ENCODE peak calls at places on chromosomes 2 and 18, in nine cellular contexts. One of them, this sample, is unnamed.

GRCh38 chr2:27320958-27321543 is 1.8 kb downstream of the MPV17 start:
- DNase-seq in CD4-positive, CD25-positive, alpha-beta regulatory T cell: no peak
- DNase-seq in stimulated activated CD4-positive, alpha-beta T cell treated with anti-CD3 and anti-CD28 coated beads, Interleukin-2, amount 100 ng/mL, for 24 hours: no peak
- DNase-seq in HFFc6: peak
- DNase-seq in mesendoderm: peak
- DNase-seq in activated gamma-delta T cell treated with anti-CD3 and anti-CD28 coated beads, Interleukin-2, amount 50 U/mL, for 16 hours: no peak
- DNase-seq in stimulated activated naive B cell treated with anti-CD40 and anti-IgM and Interleukin-4, amounts not matched to agents 10 μg/mL and 1 μg/mL and 100 μg/mL, for 72 hours: no peak
- DNase-seq in effector memory CD8-positive, alpha-beta T cell: no peak
- DNase-seq in T-helper 1 cell: no peak
- DNase-seq in this sample: no peak

GRCh38 chr18:5476961-5477800 is 66.6 kb downstream of the EPB41L3 start:
- DNase-seq in mesendoderm: no peak
- DNase-seq in stimulated activated naive B cell treated with anti-CD40 and anti-IgM and Interleukin-4, amounts not matched to agents 10 μg/mL and 1 μg/mL and 100 μg/mL, for 72 hours: no peak
- DNase-seq in stimulated activated CD4-positive, alpha-beta T cell treated with anti-CD3 and anti-CD28 coated beads, Interleukin-2, amount 100 ng/mL, for 24 hours: no peak
- DNase-seq in HFFc6: no peak
- DNase-seq in T-helper 1 cell: no peak
- DNase-seq in CD4-positive, CD25-positive, alpha-beta regulatory T cell: no peak
- DNase-seq in effector memory CD8-positive, alpha-beta T cell: no peak
- DNase-seq in activated gamma-delta T cell treated with anti-CD3 and anti-CD28 coated beads, Interleukin-2, amount 50 U/mL, for 16 hours: no peak
- DNase-seq in this sample: no peak

GRCh38 chr18:49920731-49921130 is 107.4 kb upstream of the ACAA2 start:
- DNase-seq in stimulated activated CD4-positive, alpha-beta T cell treated with anti-CD3 and anti-CD28 coated beads, Interleukin-2, amount 100 ng/mL, for 24 hours: no peak
- DNase-seq in activated gamma-delta T cell treated with anti-CD3 and anti-CD28 coated beads, Interleukin-2, amount 50 U/mL, for 16 hours: no peak
- DNase-seq in effector memory CD8-positive, alpha-beta T cell: no peak
- DNase-seq in CD4-positive, CD25-positive, alpha-beta regulatory T cell: no peak
- DNase-seq in mesendoderm: no peak
- DNase-seq in stimulated activated naive B cell treated with anti-CD40 and anti-IgM and Interleukin-4, amounts not matched to agents 10 μg/mL and 1 μg/mL and 100 μg/mL, for 72 hours: no peak
- DNase-seq in HFFc6: no peak
- DNase-seq in T-helper 1 cell: no peak
- DNase-seq in this sample: no peak

GRCh38 chr2:168363382-168364092 is 92.5 kb upstream of the CERS6 start:
- DNase-seq in mesendoderm: no peak
- DNase-seq in stimulated activated naive B cell treated with anti-CD40 and anti-IgM and Interleukin-4, amounts not matched to agents 10 μg/mL and 1 μg/mL and 100 μg/mL, for 72 hours: no peak
- DNase-seq in CD4-positive, CD25-positive, alpha-beta regulatory T cell: no peak
- DNase-seq in T-helper 1 cell: no peak
- DNase-seq in effector memory CD8-positive, alpha-beta T cell: no peak
- DNase-seq in activated gamma-delta T cell treated with anti-CD3 and anti-CD28 coated beads, Interleukin-2, amount 50 U/mL, for 16 hours: no peak
- DNase-seq in stimulated activated CD4-positive, alpha-beta T cell treated with anti-CD3 and anti-CD28 coated beads, Interleukin-2, amount 100 ng/mL, for 24 hours: no peak
- DNase-seq in HFFc6: no peak
- DNase-seq in this sample: no peak

GRCh38 chr2:164485541-164485940 is 135.7 kb downstream of the GRB14 start:
- DNase-seq in T-helper 1 cell: no peak
- DNase-seq in stimulated activated CD4-positive, alpha-beta T cell treated with anti-CD3 and anti-CD28 coated beads, Interleukin-2, amount 100 ng/mL, for 24 hours: no peak
- DNase-seq in stimulated activated naive B cell treated with anti-CD40 and anti-IgM and Interleukin-4, amounts not matched to agents 10 μg/mL and 1 μg/mL and 100 μg/mL, for 72 hours: no peak
- DNase-seq in CD4-positive, CD25-positive, alpha-beta regulatory T cell: no peak
- DNase-seq in effector memory CD8-positive, alpha-beta T cell: no peak
- DNase-seq in activated gamma-delta T cell treated with anti-CD3 and anti-CD28 coated beads, Interleukin-2, amount 50 U/mL, for 16 hours: no peak
- DNase-seq in mesendoderm: no peak
- DNase-seq in HFFc6: no peak
- DNase-seq in this sample: no peak

GRCh38 chr2:200262047-200262446 is 44.4 kb upstream of the SPATS2L start:
- DNase-seq in mesendoderm: no peak
- DNase-seq in effector memory CD8-positive, alpha-beta T cell: no peak
- DNase-seq in T-helper 1 cell: no peak
- DNase-seq in HFFc6: no peak
- DNase-seq in stimulated activated CD4-positive, alpha-beta T cell treated with anti-CD3 and anti-CD28 coated beads, Interleukin-2, amount 100 ng/mL, for 24 hours: no peak
- DNase-seq in stimulated activated naive B cell treated with anti-CD40 and anti-IgM and Interleukin-4, amounts not matched to agents 10 μg/mL and 1 μg/mL and 100 μg/mL, for 72 hours: no peak
- DNase-seq in CD4-positive, CD25-positive, alpha-beta regulatory T cell: no peak
- DNase-seq in activated gamma-delta T cell treated with anti-CD3 and anti-CD28 coated beads, Interleukin-2, amount 50 U/mL, for 16 hours: no peak
- DNase-seq in this sample: no peak

GRCh38 chr18:48676756-48677368 is 138.0 kb downstream of the CTIF start:
- DNase-seq in stimulated activated CD4-positive, alpha-beta T cell treated with anti-CD3 and anti-CD28 coated beads, Interleukin-2, amount 100 ng/mL, for 24 hours: peak
- DNase-seq in activated gamma-delta T cell treated with anti-CD3 and anti-CD28 coated beads, Interleukin-2, amount 50 U/mL, for 16 hours: peak
- DNase-seq in T-helper 1 cell: peak
- DNase-seq in CD4-positive, CD25-positive, alpha-beta regulatory T cell: peak
- DNase-seq in mesendoderm: peak
- DNase-seq in effector memory CD8-positive, alpha-beta T cell: peak
- DNase-seq in stimulated activated naive B cell treated with anti-CD40 and anti-IgM and Interleukin-4, amounts not matched to agents 10 μg/mL and 1 μg/mL and 100 μg/mL, for 72 hours: peak
- DNase-seq in HFFc6: peak
- DNase-seq in this sample: peak

GRCh38 chr2:12081481-12082210 is 335.2 kb downstream of the LPIN1 start:
- DNase-seq in HFFc6: peak
- DNase-seq in mesendoderm: no peak
- DNase-seq in stimulated activated CD4-positive, alpha-beta T cell treated with anti-CD3 and anti-CD28 coated beads, Interleukin-2, amount 100 ng/mL, for 24 hours: no peak
- DNase-seq in effector memory CD8-positive, alpha-beta T cell: no peak
- DNase-seq in CD4-positive, CD25-positive, alpha-beta regulatory T cell: peak
- DNase-seq in stimulated activated naive B cell treated with anti-CD40 and anti-IgM and Interleukin-4, amounts not matched to agents 10 μg/mL and 1 μg/mL and 100 μg/mL, for 72 hours: no peak
- DNase-seq in activated gamma-delta T cell treated with anti-CD3 and anti-CD28 coated beads, Interleukin-2, amount 50 U/mL, for 16 hours: no peak
- DNase-seq in T-helper 1 cell: no peak
- DNase-seq in this sample: no peak

GRCh38 chr2:71790261-71791038 is 337.1 kb downstream of the DYSF start:
- DNase-seq in CD4-positive, CD25-positive, alpha-beta regulatory T cell: no peak
- DNase-seq in stimulated activated CD4-positive, alpha-beta T cell treated with anti-CD3 and anti-CD28 coated beads, Interleukin-2, amount 100 ng/mL, for 24 hours: no peak
- DNase-seq in activated gamma-delta T cell treated with anti-CD3 and anti-CD28 coated beads, Interleukin-2, amount 50 U/mL, for 16 hours: no peak
- DNase-seq in effector memory CD8-positive, alpha-beta T cell: no peak
- DNase-seq in HFFc6: no peak
- DNase-seq in stimulated activated naive B cell treated with anti-CD40 and anti-IgM and Interleukin-4, amounts not matched to agents 10 μg/mL and 1 μg/mL and 100 μg/mL, for 72 hours: no peak
- DNase-seq in mesendoderm: no peak
- DNase-seq in T-helper 1 cell: no peak
- DNase-seq in this sample: no peak

GRCh38 chr2:75606851-75607798 is 39.5 kb upstream of the MRPL19 start:
- DNase-seq in mesendoderm: no peak
- DNase-seq in activated gamma-delta T cell treated with anti-CD3 and anti-CD28 coated beads, Interleukin-2, amount 50 U/mL, for 16 hours: no peak
- DNase-seq in CD4-positive, CD25-positive, alpha-beta regulatory T cell: no peak
- DNase-seq in effector memory CD8-positive, alpha-beta T cell: no peak
- DNase-seq in stimulated activated CD4-positive, alpha-beta T cell treated with anti-CD3 and anti-CD28 coated beads, Interleukin-2, amount 100 ng/mL, for 24 hours: no peak
- DNase-seq in T-helper 1 cell: no peak
- DNase-seq in stimulated activated naive B cell treated with anti-CD40 and anti-IgM and Interleukin-4, amounts not matched to agents 10 μg/mL and 1 μg/mL and 100 μg/mL, for 72 hours: no peak
- DNase-seq in HFFc6: peak
- DNase-seq in this sample: no peak

GRCh38 chr18:34342960-34343359 is 118.2 kb upstream of the NOL4 start:
- DNase-seq in stimulated activated naive B cell treated with anti-CD40 and anti-IgM and Interleukin-4, amounts not matched to agents 10 μg/mL and 1 μg/mL and 100 μg/mL, for 72 hours: no peak
- DNase-seq in activated gamma-delta T cell treated with anti-CD3 and anti-CD28 coated beads, Interleukin-2, amount 50 U/mL, for 16 hours: no peak
- DNase-seq in T-helper 1 cell: no peak
- DNase-seq in effector memory CD8-positive, alpha-beta T cell: no peak
- DNase-seq in mesendoderm: peak
- DNase-seq in HFFc6: no peak
- DNase-seq in CD4-positive, CD25-positive, alpha-beta regulatory T cell: no peak
- DNase-seq in stimulated activated CD4-positive, alpha-beta T cell treated with anti-CD3 and anti-CD28 coated beads, Interleukin-2, amount 100 ng/mL, for 24 hours: no peak
- DNase-seq in this sample: no peak

GRCh38 chr2:1495676-1496393 is 82.6 kb downstream of the TPO start:
- DNase-seq in T-helper 1 cell: no peak
- DNase-seq in stimulated activated naive B cell treated with anti-CD40 and anti-IgM and Interleukin-4, amounts not matched to agents 10 μg/mL and 1 μg/mL and 100 μg/mL, for 72 hours: no peak
- DNase-seq in mesendoderm: no peak
- DNase-seq in stimulated activated CD4-positive, alpha-beta T cell treated with anti-CD3 and anti-CD28 coated beads, Interleukin-2, amount 100 ng/mL, for 24 hours: no peak
- DNase-seq in activated gamma-delta T cell treated with anti-CD3 and anti-CD28 coated beads, Interleukin-2, amount 50 U/mL, for 16 hours: no peak
- DNase-seq in HFFc6: no peak
- DNase-seq in effector memory CD8-positive, alpha-beta T cell: no peak
- DNase-seq in CD4-positive, CD25-positive, alpha-beta regulatory T cell: no peak
- DNase-seq in this sample: no peak

GRCh38 chr2:137838255-137839092 is 125.8 kb upstream of the HNMT start:
- DNase-seq in effector memory CD8-positive, alpha-beta T cell: no peak
- DNase-seq in T-helper 1 cell: no peak
- DNase-seq in stimulated activated naive B cell treated with anti-CD40 and anti-IgM and Interleukin-4, amounts not matched to agents 10 μg/mL and 1 μg/mL and 100 μg/mL, for 72 hours: no peak
- DNase-seq in stimulated activated CD4-positive, alpha-beta T cell treated with anti-CD3 and anti-CD28 coated beads, Interleukin-2, amount 100 ng/mL, for 24 hours: no peak
- DNase-seq in activated gamma-delta T cell treated with anti-CD3 and anti-CD28 coated beads, Interleukin-2, amount 50 U/mL, for 16 hours: no peak
- DNase-seq in HFFc6: peak
- DNase-seq in CD4-positive, CD25-positive, alpha-beta regulatory T cell: no peak
- DNase-seq in mesendoderm: peak
- DNase-seq in this sample: no peak

GRCh38 chr2:20348542-20348941 is 2.1 kb downstream of the PUM2 start:
- DNase-seq in mesendoderm: peak
- DNase-seq in stimulated activated CD4-positive, alpha-beta T cell treated with anti-CD3 and anti-CD28 coated beads, Interleukin-2, amount 100 ng/mL, for 24 hours: no peak
- DNase-seq in CD4-positive, CD25-positive, alpha-beta regulatory T cell: no peak
- DNase-seq in T-helper 1 cell: no peak
- DNase-seq in activated gamma-delta T cell treated with anti-CD3 and anti-CD28 coated beads, Interleukin-2, amount 50 U/mL, for 16 hours: no peak
- DNase-seq in stimulated activated naive B cell treated with anti-CD40 and anti-IgM and Interleukin-4, amounts not matched to agents 10 μg/mL and 1 μg/mL and 100 μg/mL, for 72 hours: no peak
- DNase-seq in effector memory CD8-positive, alpha-beta T cell: no peak
- DNase-seq in HFFc6: no peak
- DNase-seq in this sample: peak

GRCh38 chr2:67295851-67296250 is 101.3 kb upstream of the ETAA1 start:
- DNase-seq in stimulated activated naive B cell treated with anti-CD40 and anti-IgM and Interleukin-4, amounts not matched to agents 10 μg/mL and 1 μg/mL and 100 μg/mL, for 72 hours: no peak
- DNase-seq in mesendoderm: no peak
- DNase-seq in activated gamma-delta T cell treated with anti-CD3 and anti-CD28 coated beads, Interleukin-2, amount 50 U/mL, for 16 hours: no peak
- DNase-seq in CD4-positive, CD25-positive, alpha-beta regulatory T cell: no peak
- DNase-seq in effector memory CD8-positive, alpha-beta T cell: no peak
- DNase-seq in HFFc6: peak
- DNase-seq in stimulated activated CD4-positive, alpha-beta T cell treated with anti-CD3 and anti-CD28 coated beads, Interleukin-2, amount 100 ng/mL, for 24 hours: no peak
- DNase-seq in T-helper 1 cell: no peak
- DNase-seq in this sample: no peak

GRCh38 chr2:55365303-55365702 is 54.4 kb downstream of the CCDC88A start:
- DNase-seq in stimulated activated CD4-positive, alpha-beta T cell treated with anti-CD3 and anti-CD28 coated beads, Interleukin-2, amount 100 ng/mL, for 24 hours: no peak
- DNase-seq in T-helper 1 cell: no peak
- DNase-seq in mesendoderm: no peak
- DNase-seq in activated gamma-delta T cell treated with anti-CD3 and anti-CD28 coated beads, Interleukin-2, amount 50 U/mL, for 16 hours: no peak
- DNase-seq in effector memory CD8-positive, alpha-beta T cell: no peak
- DNase-seq in HFFc6: no peak
- DNase-seq in stimulated activated naive B cell treated with anti-CD40 and anti-IgM and Interleukin-4, amounts not matched to agents 10 μg/mL and 1 μg/mL and 100 μg/mL, for 72 hours: no peak
- DNase-seq in CD4-positive, CD25-positive, alpha-beta regulatory T cell: no peak
- DNase-seq in this sample: no peak

GRCh38 chr2:96264656-96265348 is 995 bp downstream of the TMEM127 start:
- DNase-seq in activated gamma-delta T cell treated with anti-CD3 and anti-CD28 coated beads, Interleukin-2, amount 50 U/mL, for 16 hours: peak
- DNase-seq in stimulated activated naive B cell treated with anti-CD40 and anti-IgM and Interleukin-4, amounts not matched to agents 10 μg/mL and 1 μg/mL and 100 μg/mL, for 72 hours: peak
- DNase-seq in stimulated activated CD4-positive, alpha-beta T cell treated with anti-CD3 and anti-CD28 coated beads, Interleukin-2, amount 100 ng/mL, for 24 hours: peak
- DNase-seq in effector memory CD8-positive, alpha-beta T cell: peak
- DNase-seq in mesendoderm: peak
- DNase-seq in T-helper 1 cell: no peak
- DNase-seq in CD4-positive, CD25-positive, alpha-beta regulatory T cell: peak
- DNase-seq in HFFc6: peak
- DNase-seq in this sample: peak

GRCh38 chr2:128487650-128488387 is 169.2 kb upstream of the HS6ST1 start:
- DNase-seq in T-helper 1 cell: no peak
- DNase-seq in CD4-positive, CD25-positive, alpha-beta regulatory T cell: no peak
- DNase-seq in HFFc6: no peak
- DNase-seq in stimulated activated CD4-positive, alpha-beta T cell treated with anti-CD3 and anti-CD28 coated beads, Interleukin-2, amount 100 ng/mL, for 24 hours: no peak
- DNase-seq in activated gamma-delta T cell treated with anti-CD3 and anti-CD28 coated beads, Interleukin-2, amount 50 U/mL, for 16 hours: no peak
- DNase-seq in stimulated activated naive B cell treated with anti-CD40 and anti-IgM and Interleukin-4, amounts not matched to agents 10 μg/mL and 1 μg/mL and 100 μg/mL, for 72 hours: no peak
- DNase-seq in mesendoderm: peak
- DNase-seq in effector memory CD8-positive, alpha-beta T cell: no peak
- DNase-seq in this sample: no peak

GRCh38 chr18:23380817-23381216 is 72.3 kb upstream of the RIOK3 start:
- DNase-seq in activated gamma-delta T cell treated with anti-CD3 and anti-CD28 coated beads, Interleukin-2, amount 50 U/mL, for 16 hours: no peak
- DNase-seq in T-helper 1 cell: no peak
- DNase-seq in CD4-positive, CD25-positive, alpha-beta regulatory T cell: no peak
- DNase-seq in stimulated activated CD4-positive, alpha-beta T cell treated with anti-CD3 and anti-CD28 coated beads, Interleukin-2, amount 100 ng/mL, for 24 hours: no peak
- DNase-seq in stimulated activated naive B cell treated with anti-CD40 and anti-IgM and Interleukin-4, amounts not matched to agents 10 μg/mL and 1 μg/mL and 100 μg/mL, for 72 hours: no peak
- DNase-seq in HFFc6: no peak
- DNase-seq in effector memory CD8-positive, alpha-beta T cell: no peak
- DNase-seq in mesendoderm: no peak
- DNase-seq in this sample: no peak

GRCh38 chr2:46781468-46782189 is 134.0 kb downstream of the MCFD2 start:
- DNase-seq in mesendoderm: no peak
- DNase-seq in HFFc6: no peak
- DNase-seq in CD4-positive, CD25-positive, alpha-beta regulatory T cell: no peak
- DNase-seq in stimulated activated naive B cell treated with anti-CD40 and anti-IgM and Interleukin-4, amounts not matched to agents 10 μg/mL and 1 μg/mL and 100 μg/mL, for 72 hours: no peak
- DNase-seq in T-helper 1 cell: no peak
- DNase-seq in activated gamma-delta T cell treated with anti-CD3 and anti-CD28 coated beads, Interleukin-2, amount 50 U/mL, for 16 hours: no peak
- DNase-seq in stimulated activated CD4-positive, alpha-beta T cell treated with anti-CD3 and anti-CD28 coated beads, Interleukin-2, amount 100 ng/mL, for 24 hours: no peak
- DNase-seq in effector memory CD8-positive, alpha-beta T cell: no peak
- DNase-seq in this sample: no peak

GRCh38 chr2:237996041-237996593 is 29.3 kb downstream of the UBE2F start:
- DNase-seq in activated gamma-delta T cell treated with anti-CD3 and anti-CD28 coated beads, Interleukin-2, amount 50 U/mL, for 16 hours: no peak
- DNase-seq in T-helper 1 cell: no peak
- DNase-seq in CD4-positive, CD25-positive, alpha-beta regulatory T cell: no peak
- DNase-seq in mesendoderm: no peak
- DNase-seq in stimulated activated CD4-positive, alpha-beta T cell treated with anti-CD3 and anti-CD28 coated beads, Interleukin-2, amount 100 ng/mL, for 24 hours: no peak
- DNase-seq in effector memory CD8-positive, alpha-beta T cell: no peak
- DNase-seq in HFFc6: peak
- DNase-seq in stimulated activated naive B cell treated with anti-CD40 and anti-IgM and Interleukin-4, amounts not matched to agents 10 μg/mL and 1 μg/mL and 100 μg/mL, for 72 hours: no peak
- DNase-seq in this sample: no peak

GRCh38 chr2:22002066-22002465 is 878.3 kb downstream of the TDRD15 start:
- DNase-seq in T-helper 1 cell: no peak
- DNase-seq in stimulated activated CD4-positive, alpha-beta T cell treated with anti-CD3 and anti-CD28 coated beads, Interleukin-2, amount 100 ng/mL, for 24 hours: no peak
- DNase-seq in stimulated activated naive B cell treated with anti-CD40 and anti-IgM and Interleukin-4, amounts not matched to agents 10 μg/mL and 1 μg/mL and 100 μg/mL, for 72 hours: no peak
- DNase-seq in effector memory CD8-positive, alpha-beta T cell: no peak
- DNase-seq in activated gamma-delta T cell treated with anti-CD3 and anti-CD28 coated beads, Interleukin-2, amount 50 U/mL, for 16 hours: no peak
- DNase-seq in mesendoderm: no peak
- DNase-seq in HFFc6: no peak
- DNase-seq in CD4-positive, CD25-positive, alpha-beta regulatory T cell: no peak
- DNase-seq in this sample: no peak

GRCh38 chr2:240767341-240767740 is 52.7 kb downstream of the KIF1A start:
- DNase-seq in effector memory CD8-positive, alpha-beta T cell: no peak
- DNase-seq in activated gamma-delta T cell treated with anti-CD3 and anti-CD28 coated beads, Interleukin-2, amount 50 U/mL, for 16 hours: no peak
- DNase-seq in mesendoderm: no peak
- DNase-seq in CD4-positive, CD25-positive, alpha-beta regulatory T cell: no peak
- DNase-seq in HFFc6: no peak
- DNase-seq in stimulated activated CD4-positive, alpha-beta T cell treated with anti-CD3 and anti-CD28 coated beads, Interleukin-2, amount 100 ng/mL, for 24 hours: no peak
- DNase-seq in stimulated activated naive B cell treated with anti-CD40 and anti-IgM and Interleukin-4, amounts not matched to agents 10 μg/mL and 1 μg/mL and 100 μg/mL, for 72 hours: no peak
- DNase-seq in T-helper 1 cell: no peak
- DNase-seq in this sample: no peak

GRCh38 chr2:3759331-3759730 is 56.0 kb downstream of the DCDC2C start:
- DNase-seq in stimulated activated CD4-positive, alpha-beta T cell treated with anti-CD3 and anti-CD28 coated beads, Interleukin-2, amount 100 ng/mL, for 24 hours: no peak
- DNase-seq in T-helper 1 cell: no peak
- DNase-seq in CD4-positive, CD25-positive, alpha-beta regulatory T cell: no peak
- DNase-seq in activated gamma-delta T cell treated with anti-CD3 and anti-CD28 coated beads, Interleukin-2, amount 50 U/mL, for 16 hours: no peak
- DNase-seq in effector memory CD8-positive, alpha-beta T cell: no peak
- DNase-seq in HFFc6: no peak
- DNase-seq in mesendoderm: no peak
- DNase-seq in stimulated activated naive B cell treated with anti-CD40 and anti-IgM and Interleukin-4, amounts not matched to agents 10 μg/mL and 1 μg/mL and 100 μg/mL, for 72 hours: no peak
- DNase-seq in this sample: no peak

GRCh38 chr18:57621252-57621607 is 406 bp downstream of the NARS1 start:
- DNase-seq in HFFc6: no peak
- DNase-seq in stimulated activated CD4-positive, alpha-beta T cell treated with anti-CD3 and anti-CD28 coated beads, Interleukin-2, amount 100 ng/mL, for 24 hours: no peak
- DNase-seq in CD4-positive, CD25-positive, alpha-beta regulatory T cell: no peak
- DNase-seq in effector memory CD8-positive, alpha-beta T cell: no peak
- DNase-seq in T-helper 1 cell: peak
- DNase-seq in activated gamma-delta T cell treated with anti-CD3 and anti-CD28 coated beads, Interleukin-2, amount 50 U/mL, for 16 hours: peak
- DNase-seq in mesendoderm: no peak
- DNase-seq in stimulated activated naive B cell treated with anti-CD40 and anti-IgM and Interleukin-4, amounts not matched to agents 10 μg/mL and 1 μg/mL and 100 μg/mL, for 72 hours: peak
- DNase-seq in this sample: no peak

GRCh38 chr2:224927011-224927410 is 115.3 kb downstream of the DOCK10 start:
- DNase-seq in activated gamma-delta T cell treated with anti-CD3 and anti-CD28 coated beads, Interleukin-2, amount 50 U/mL, for 16 hours: no peak
- DNase-seq in stimulated activated naive B cell treated with anti-CD40 and anti-IgM and Interleukin-4, amounts not matched to agents 10 μg/mL and 1 μg/mL and 100 μg/mL, for 72 hours: no peak
- DNase-seq in mesendoderm: peak
- DNase-seq in T-helper 1 cell: no peak
- DNase-seq in HFFc6: no peak
- DNase-seq in CD4-positive, CD25-positive, alpha-beta regulatory T cell: no peak
- DNase-seq in stimulated activated CD4-positive, alpha-beta T cell treated with anti-CD3 and anti-CD28 coated beads, Interleukin-2, amount 100 ng/mL, for 24 hours: no peak
- DNase-seq in effector memory CD8-positive, alpha-beta T cell: no peak
- DNase-seq in this sample: no peak

GRCh38 chr2:8158714-8159113 is 523.1 kb upstream of the ID2 start:
- DNase-seq in T-helper 1 cell: no peak
- DNase-seq in stimulated activated naive B cell treated with anti-CD40 and anti-IgM and Interleukin-4, amounts not matched to agents 10 μg/mL and 1 μg/mL and 100 μg/mL, for 72 hours: no peak
- DNase-seq in stimulated activated CD4-positive, alpha-beta T cell treated with anti-CD3 and anti-CD28 coated beads, Interleukin-2, amount 100 ng/mL, for 24 hours: no peak
- DNase-seq in mesendoderm: peak
- DNase-seq in activated gamma-delta T cell treated with anti-CD3 and anti-CD28 coated beads, Interleukin-2, amount 50 U/mL, for 16 hours: no peak
- DNase-seq in CD4-positive, CD25-positive, alpha-beta regulatory T cell: no peak
- DNase-seq in HFFc6: no peak
- DNase-seq in effector memory CD8-positive, alpha-beta T cell: no peak
- DNase-seq in this sample: no peak

GRCh38 chr18:48230459-48231113 is 178.6 kb downstream of the ZBTB7C start:
- DNase-seq in mesendoderm: peak
- DNase-seq in T-helper 1 cell: no peak
- DNase-seq in effector memory CD8-positive, alpha-beta T cell: no peak
- DNase-seq in HFFc6: peak
- DNase-seq in stimulated activated CD4-positive, alpha-beta T cell treated with anti-CD3 and anti-CD28 coated beads, Interleukin-2, amount 100 ng/mL, for 24 hours: no peak
- DNase-seq in activated gamma-delta T cell treated with anti-CD3 and anti-CD28 coated beads, Interleukin-2, amount 50 U/mL, for 16 hours: no peak
- DNase-seq in stimulated activated naive B cell treated with anti-CD40 and anti-IgM and Interleukin-4, amounts not matched to agents 10 μg/mL and 1 μg/mL and 100 μg/mL, for 72 hours: no peak
- DNase-seq in CD4-positive, CD25-positive, alpha-beta regulatory T cell: no peak
- DNase-seq in this sample: peak

GRCh38 chr2:234671231-234671630 is 174.3 kb upstream of the ARL4C start:
- DNase-seq in effector memory CD8-positive, alpha-beta T cell: no peak
- DNase-seq in CD4-positive, CD25-positive, alpha-beta regulatory T cell: no peak
- DNase-seq in T-helper 1 cell: no peak
- DNase-seq in mesendoderm: no peak
- DNase-seq in stimulated activated CD4-positive, alpha-beta T cell treated with anti-CD3 and anti-CD28 coated beads, Interleukin-2, amount 100 ng/mL, for 24 hours: no peak
- DNase-seq in HFFc6: no peak
- DNase-seq in activated gamma-delta T cell treated with anti-CD3 and anti-CD28 coated beads, Interleukin-2, amount 50 U/mL, for 16 hours: no peak
- DNase-seq in stimulated activated naive B cell treated with anti-CD40 and anti-IgM and Interleukin-4, amounts not matched to agents 10 μg/mL and 1 μg/mL and 100 μg/mL, for 72 hours: no peak
- DNase-seq in this sample: no peak

GRCh38 chr18:26488417-26489009 is 59.8 kb downstream of the KCTD1 start:
- DNase-seq in HFFc6: no peak
- DNase-seq in T-helper 1 cell: no peak
- DNase-seq in stimulated activated naive B cell treated with anti-CD40 and anti-IgM and Interleukin-4, amounts not matched to agents 10 μg/mL and 1 μg/mL and 100 μg/mL, for 72 hours: no peak
- DNase-seq in stimulated activated CD4-positive, alpha-beta T cell treated with anti-CD3 and anti-CD28 coated beads, Interleukin-2, amount 100 ng/mL, for 24 hours: no peak
- DNase-seq in mesendoderm: no peak
- DNase-seq in effector memory CD8-positive, alpha-beta T cell: no peak
- DNase-seq in CD4-positive, CD25-positive, alpha-beta regulatory T cell: no peak
- DNase-seq in activated gamma-delta T cell treated with anti-CD3 and anti-CD28 coated beads, Interleukin-2, amount 50 U/mL, for 16 hours: no peak
- DNase-seq in this sample: no peak

GRCh38 chr2:74498500-74499268 is 719 bp downstream of the LBX2 start:
- DNase-seq in mesendoderm: peak
- DNase-seq in CD4-positive, CD25-positive, alpha-beta regulatory T cell: no peak
- DNase-seq in T-helper 1 cell: no peak
- DNase-seq in activated gamma-delta T cell treated with anti-CD3 and anti-CD28 coated beads, Interleukin-2, amount 50 U/mL, for 16 hours: no peak
- DNase-seq in stimulated activated naive B cell treated with anti-CD40 and anti-IgM and Interleukin-4, amounts not matched to agents 10 μg/mL and 1 μg/mL and 100 μg/mL, for 72 hours: no peak
- DNase-seq in HFFc6: no peak
- DNase-seq in effector memory CD8-positive, alpha-beta T cell: no peak
- DNase-seq in stimulated activated CD4-positive, alpha-beta T cell treated with anti-CD3 and anti-CD28 coated beads, Interleukin-2, amount 100 ng/mL, for 24 hours: no peak
- DNase-seq in this sample: peak